ENCODE peak calls at places on chromosomes 7 and 10, in nine cellular contexts. Q, D, C, R, X, F, O, E and Y are unnamed samples.

GRCh38 chr7:41451826-41452225 is 251.1 kb downstream of the INHBA start:
- DNase-seq in Q (no peak), D (no peak), C (no peak), R (no peak), X (no peak), F (no peak), O (no peak), E (no peak), Y (no peak)

GRCh38 chr10:122341141-122341810 is 33.2 kb upstream of the PLEKHA1 start:
- DNase-seq in Q (peak), D (no peak), C (no peak), R (no peak), X (peak), F (peak), O (no peak), E (no peak), Y (no peak)

GRCh38 chr10:2477154-2477553 is 590.2 kb upstream of the PFKP start:
- DNase-seq in Q (no peak), D (no peak), C (no peak), R (no peak), X (no peak), F (no peak), O (no peak), E (no peak), Y (no peak)

GRCh38 chr10:62626817-62627216 is 177.7 kb upstream of the ADO start:
- DNase-seq in Q (no peak), D (no peak), C (no peak), R (no peak), X (no peak), F (no peak), O (no peak), E (no peak), Y (no peak)

GRCh38 chr10:120578890-120579289 is 121.9 kb downstream of the PLPP4 start:
- DNase-seq in Q (no peak), D (no peak), C (no peak), R (no peak), X (no peak), F (no peak), O (no peak), E (no peak), Y (no peak)

GRCh38 chr10:103685880-103686669 is 169.3 kb downstream of the SH3PXD2A start:
- DNase-seq in Q (peak), D (peak), C (peak), R (peak), X (peak), F (peak), O (peak), E (peak), Y (peak)

GRCh38 chr7:33904680-33905388 is 505 bp upstream of the BMPER start:
- DNase-seq in Q (no peak), D (peak), C (peak), R (peak), X (no peak), F (no peak), O (peak), E (no peak), Y (no peak)

GRCh38 chr7:158549834-158550700 is 37.6 kb downstream of the PTPRN2 start:
- DNase-seq in Q (no peak), D (no peak), C (no peak), R (peak), X (no peak), F (no peak), O (no peak), E (no peak), Y (no peak)

GRCh38 chr10:119694608-119695007 is 31.2 kb upstream of the INPP5F start:
- DNase-seq in Q (no peak), D (no peak), C (no peak), R (no peak), X (no peak), F (no peak), O (no peak), E (no peak), Y (no peak)

GRCh38 chr7:5695709-5696345 is 85.6 kb downstream of the RNF216 start:
- DNase-seq in Q (no peak), D (peak), C (no peak), R (no peak), X (peak), F (peak), O (no peak), E (peak), Y (no peak)

GRCh38 chr10:106816318-106817085 is 348.0 kb downstream of the SORCS1 start:
- DNase-seq in Q (no peak), D (no peak), C (no peak), R (no peak), X (no peak), F (no peak), O (no peak), E (no peak), Y (no peak)

GRCh38 chr7:24715661-24716479 is 41.4 kb downstream of the GSDME start:
- DNase-seq in Q (peak), D (no peak), C (peak), R (peak), X (no peak), F (no peak), O (no peak), E (no peak), Y (peak)

GRCh38 chr7:14691597-14692203 is 210.9 kb downstream of the DGKB start:
- DNase-seq in Q (peak), D (peak), C (no peak), R (no peak), X (peak), F (peak), O (peak), E (peak), Y (peak)

GRCh38 chr7:18521945-18522566 is 26.5 kb downstream of the HDAC9 start:
- DNase-seq in Q (no peak), D (no peak), C (no peak), R (no peak), X (no peak), F (no peak), O (no peak), E (no peak), Y (no peak)

GRCh38 chr10:127978481-127978880 is 71.6 kb downstream of the PTPRE start:
- DNase-seq in Q (no peak), D (no peak), C (no peak), R (no peak), X (no peak), F (no peak), O (peak), E (no peak), Y (no peak)

GRCh38 chr7:133674079-133674478 is 421.2 kb downstream of the EXOC4 start:
- DNase-seq in Q (no peak), D (no peak), C (no peak), R (no peak), X (no peak), F (no peak), O (no peak), E (no peak), Y (no peak)

GRCh38 chr7:30142710-30143109 is 7.9 kb downstream of the MTURN start:
- DNase-seq in Q (no peak), D (no peak), C (no peak), R (no peak), X (peak), F (no peak), O (peak), E (no peak), Y (no peak)

GRCh38 chr10:95478935-95479334 is 82.2 kb downstream of the SORBS1 start:
- DNase-seq in Q (no peak), D (no peak), C (no peak), R (no peak), X (no peak), F (peak), O (no peak), E (peak), Y (no peak)

GRCh38 chr7:148458263-148458662 is 132.3 kb upstream of the C7orf33 start:
- DNase-seq in Q (no peak), D (no peak), C (no peak), R (no peak), X (no peak), F (no peak), O (no peak), E (no peak), Y (no peak)

GRCh38 chr10:70315815-70316214 is 32.0 kb upstream of the NPFFR1 start:
- DNase-seq in Q (no peak), D (no peak), C (no peak), R (no peak), X (no peak), F (no peak), O (no peak), E (no peak), Y (no peak)

GRCh38 chr7:25894002-25894901 is 257.7 kb upstream of the NFE2L3 start:
- DNase-seq in Q (peak), D (peak), C (no peak), R (no peak), X (peak), F (no peak), O (peak), E (no peak), Y (peak)
- TF ChIP-seq POLR2A in Q (no peak), D (no peak), C (no peak), R (no peak), X (peak), F (no peak), O (no peak), E (no peak), Y (no peak)

GRCh38 chr7:156832195-156832877 is 60.6 kb downstream of the LMBR1 start:
- DNase-seq in Q (peak), D (no peak), C (no peak), R (no peak), X (no peak), F (no peak), O (no peak), E (no peak), Y (no peak)
- TF ChIP-seq POLR2A in Q (no peak), D (no peak), C (no peak), R (no peak), X (no peak), F (no peak), O (no peak), E (no peak), Y (no peak)

DNA sequence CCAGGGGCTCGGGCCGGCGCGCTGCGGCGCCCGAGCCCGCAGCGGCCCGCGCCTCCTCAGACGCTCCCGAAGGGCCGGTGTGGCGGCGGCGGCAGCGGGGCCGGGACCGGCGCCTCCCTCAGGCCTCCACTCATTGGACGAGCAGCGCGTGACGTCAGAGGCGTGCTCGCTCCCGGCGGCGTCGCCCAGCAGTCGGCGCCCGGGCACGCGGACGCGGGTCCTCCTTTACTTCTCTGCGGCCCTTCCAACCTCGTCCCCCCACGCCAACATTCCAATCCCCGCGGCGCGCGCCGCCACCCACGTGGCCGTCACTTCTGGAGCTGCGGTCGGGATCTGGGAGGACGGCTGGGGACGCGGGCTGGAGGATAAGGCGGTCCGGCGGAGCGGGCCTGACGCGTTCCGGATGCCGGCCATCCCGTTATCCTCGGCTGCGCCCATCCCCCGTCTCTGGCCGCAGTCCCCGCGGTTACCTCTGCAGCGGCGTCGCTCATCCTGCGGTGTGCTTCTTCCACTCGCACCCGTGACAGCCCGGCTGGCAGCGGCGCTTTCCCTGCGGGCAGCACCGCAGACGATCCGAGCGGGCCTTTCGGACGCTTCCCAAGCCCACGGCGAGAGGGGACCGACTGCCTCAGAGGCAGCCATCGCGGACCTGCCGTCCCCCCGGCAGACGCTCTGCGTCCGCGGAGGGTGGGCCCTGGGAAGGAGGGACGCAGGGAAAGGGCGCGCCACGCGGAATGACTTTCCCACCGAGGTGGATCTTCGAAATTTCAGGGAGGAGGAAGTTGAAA is at the start of gene PDZD8:
- DNase-seq in Q (peak), D (peak), C (peak), R (peak), X (peak), F (peak), O (peak), E (peak), Y (peak)
- TF ChIP-seq POLR2A in Q (peak), D (no peak), C (peak), R (peak), X (peak), F (peak), O (no peak), E (peak), Y (peak)

GRCh38 chr7:152025077-152025936 is at the start of gene GALNT11:
- DNase-seq in Q (peak), D (peak), C (peak), R (peak), X (peak), F (peak), O (peak), E (peak), Y (peak)
- TF ChIP-seq POLR2A in Q (peak), D (no peak), C (peak), R (peak), X (peak), F (peak), O (no peak), E (peak), Y (peak)